ENCODE peak calls at places on chromosomes 7 and 10, in six cellular contexts. Q, A, R, P, B and V are unnamed samples.
A peak's percentile ranks its signal among the peaks of the same experiment; 100 is the strongest.

GRCh38 chr7:13279854-13280435 is 592.5 kb downstream of the ARL4A start:
- DNase-seq in Q (peak; percentile 10), A (no peak), R (no peak), P (peak; percentile 27), B (no peak), V (no peak)

GRCh38 chr10:100923580-100923979 is 10.8 kb downstream of the SLF2 start:
- DNase-seq in Q (no peak), A (no peak), R (no peak), P (no peak), B (no peak), V (no peak)

GRCh38 chr7:104816537-104816936 is 197.5 kb upstream of the KMT2E start:
- DNase-seq in Q (no peak), A (no peak), R (no peak), P (no peak), B (no peak), V (no peak)

GRCh38 chr10:133197786-133198185 is 32.2 kb upstream of the UTF1 start:
- DNase-seq in Q (no peak), A (no peak), R (no peak), P (no peak), B (no peak), V (no peak)

GRCh38 chr10:132937861-132938260 is 4.5 kb downstream of the CFAP46 start:
- DNase-seq in Q (no peak), A (no peak), R (no peak), P (no peak), B (no peak), V (no peak)

GRCh38 chr10:101467286-101467770 is 113.4 kb downstream of the BTRC start:
- DNase-seq in Q (peak; percentile 78), A (peak; percentile 72), R (peak; percentile 42), P (peak; percentile 80), B (no peak), V (peak; percentile 78)

GRCh38 chr7:99128076-99128950 is 15.6 kb downstream of the SMURF1 start:
- DNase-seq in Q (no peak), A (no peak), R (no peak), P (no peak), B (no peak), V (no peak)

GRCh38 chr7:91264924-91265681 is 870 bp downstream of the FZD1 start:
- DNase-seq in Q (peak; percentile 74), A (no peak), R (peak; percentile 52), P (peak; percentile 79), B (no peak), V (peak; percentile 41)

GRCh38 chr10:97445722-97446639 is at the start of the genes EXOSC1 and ZDHHC16:
- DNase-seq in Q (peak; percentile 97), A (peak; percentile 93), R (peak; percentile 97), P (peak; percentile 97), B (peak; percentile 86), V (peak; percentile 95)

GRCh38 chr7:157412021-157412443 is 75.2 kb downstream of the DNAJB6 start:
- DNase-seq in Q (peak; percentile 95), A (no peak), R (no peak), P (peak; percentile 65), B (no peak), V (peak; percentile 63)

GRCh38 chr10:61076572-61077114 is 132.7 kb upstream of the RHOBTB1 start:
- DNase-seq in Q (no peak), A (no peak), R (no peak), P (peak; percentile 32), B (no peak), V (no peak)

GRCh38 chr10:29932991-29933390 is 126.4 kb downstream of the JCAD start:
- DNase-seq in Q (no peak), A (no peak), R (no peak), P (no peak), B (no peak), V (no peak)

GRCh38 chr7:136869991-136870798 is 1.7 kb downstream of the CHRM2 start:
- DNase-seq in Q (peak; percentile 30), A (peak; percentile 11), R (peak; percentile 37), P (peak; percentile 54), B (no peak), V (no peak)

GRCh38 chr10:100928039-100928438 is 15.3 kb downstream of the SLF2 start:
- DNase-seq in Q (no peak), A (no peak), R (no peak), P (no peak), B (no peak), V (no peak)

GRCh38 chr7:40243076-40243475 is 108.3 kb downstream of the SUGCT start:
- DNase-seq in Q (peak; percentile 12), A (no peak), R (no peak), P (no peak), B (no peak), V (no peak)

GRCh38 chr7:22427122-22427503 is 70.2 kb upstream of the RAPGEF5 start:
- DNase-seq in Q (no peak), A (no peak), R (no peak), P (no peak), B (no peak), V (no peak)

GRCh38 chr7:12321248-12321647 is 82.4 kb downstream of the VWDE start:
- DNase-seq in Q (peak; percentile 7), A (no peak), R (no peak), P (no peak), B (no peak), V (no peak)

GRCh38 chr7:91636129-91636724 is 244.3 kb downstream of the MTERF1 start:
- DNase-seq in Q (no peak), A (peak; percentile 35), R (peak; percentile 55), P (peak; percentile 6), B (peak; percentile 10), V (peak; percentile 77)

GRCh38 chr10:78335691-78336401 is 302.2 kb downstream of the RPS24 start:
- DNase-seq in Q (peak; percentile 94), A (no peak), R (peak; percentile 14), P (no peak), B (no peak), V (no peak)

GRCh38 chr10:127945335-127945734 is 38.4 kb downstream of the PTPRE start:
- DNase-seq in Q (peak; percentile 17), A (no peak), R (no peak), P (peak; percentile 70), B (no peak), V (peak; percentile 87)

GRCh38 chr10:7230956-7231355 is 179.9 kb downstream of the SFMBT2 start:
- DNase-seq in Q (peak; percentile 28), A (no peak), R (no peak), P (peak; percentile 71), B (no peak), V (peak; percentile 77)

GRCh38 chr10:121598261-121599249 is at the start of gene FGFR2:
- DNase-seq in Q (no peak), A (peak; percentile 94), R (peak; percentile 88), P (peak; percentile 70), B (no peak), V (peak; percentile 85)

GRCh38 chr10:11441151-11441535 is 170.3 kb downstream of the USP6NL start:
- DNase-seq in Q (no peak), A (no peak), R (no peak), P (no peak), B (no peak), V (no peak)

GRCh38 chr7:44512736-44513135 is 22.3 kb upstream of the NUDCD3 start:
- DNase-seq in Q (no peak), A (no peak), R (no peak), P (no peak), B (no peak), V (no peak)

GRCh38 chr10:52284416-52285013 is 29.6 kb upstream of the DKK1 start:
- DNase-seq in Q (no peak), A (no peak), R (no peak), P (no peak), B (no peak), V (peak; percentile 21)

GRCh38 chr7:23431596-23432284 is 38.6 kb downstream of the IGF2BP3 start:
- DNase-seq in Q (peak; percentile 38), A (no peak), R (no peak), P (peak; percentile 62), B (no peak), V (no peak)

GRCh38 chr7:156157409-156158012 is 345.2 kb upstream of the SHH start:
- DNase-seq in Q (no peak), A (no peak), R (no peak), P (no peak), B (no peak), V (no peak)

GRCh38 chr7:156158213-156158612 is 345.9 kb upstream of the SHH start:
- DNase-seq in Q (no peak), A (no peak), R (no peak), P (no peak), B (no peak), V (no peak)

GRCh38 chr7:156155988-156156733 is 343.9 kb upstream of the SHH start:
- DNase-seq in Q (no peak), A (no peak), R (no peak), P (no peak), B (no peak), V (peak; percentile 2)

GRCh38 chr7:156158693-156159092 is 346.4 kb upstream of the SHH start:
- DNase-seq in Q (no peak), A (no peak), R (no peak), P (no peak), B (no peak), V (no peak)

DNA sequence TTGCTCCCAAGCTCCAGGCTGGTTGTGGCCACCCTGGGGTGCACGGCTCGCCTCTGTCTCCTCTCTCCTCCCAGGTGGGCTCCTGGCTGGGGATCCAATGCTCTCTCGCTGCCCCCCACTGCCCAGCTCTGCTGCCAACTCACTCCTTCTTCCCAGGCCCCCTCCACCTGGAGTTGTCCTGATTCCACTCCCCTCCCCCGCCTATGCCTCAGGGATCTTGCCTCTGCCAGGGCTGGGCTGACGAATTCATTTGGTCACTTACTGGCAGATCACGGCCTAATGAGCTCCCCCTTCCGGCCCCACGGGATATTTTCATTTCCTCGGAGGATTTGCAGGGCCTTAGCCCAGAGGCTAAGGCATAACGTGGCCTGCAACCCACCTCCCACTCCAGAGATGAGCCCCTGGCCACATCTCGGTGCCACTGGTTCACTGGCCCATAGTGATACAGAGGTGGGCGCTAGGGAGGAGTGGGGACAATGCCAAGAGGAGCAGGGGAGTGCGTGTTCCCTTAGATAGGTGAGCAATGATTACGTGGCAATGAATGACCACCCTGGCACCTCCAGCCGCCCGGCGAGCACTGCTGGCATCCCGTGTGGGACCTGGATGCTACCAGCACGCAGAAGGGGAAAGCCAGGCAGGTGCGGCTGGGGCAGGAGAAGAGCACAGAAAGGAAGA is 344.6 kb upstream of the SHH start:
- DNase-seq in Q (no peak), A (peak; percentile 27), R (peak; percentile 64), P (no peak), B (peak; percentile 19), V (peak; percentile 22)
- H3K14ac ChIP-seq in Q (no peak overlapping the region), A (peak overlapping the region; percentile 50), R (no peak overlapping the region), P (no peak overlapping the region), B (no peak overlapping the region), V (no peak overlapping the region)

DNA sequence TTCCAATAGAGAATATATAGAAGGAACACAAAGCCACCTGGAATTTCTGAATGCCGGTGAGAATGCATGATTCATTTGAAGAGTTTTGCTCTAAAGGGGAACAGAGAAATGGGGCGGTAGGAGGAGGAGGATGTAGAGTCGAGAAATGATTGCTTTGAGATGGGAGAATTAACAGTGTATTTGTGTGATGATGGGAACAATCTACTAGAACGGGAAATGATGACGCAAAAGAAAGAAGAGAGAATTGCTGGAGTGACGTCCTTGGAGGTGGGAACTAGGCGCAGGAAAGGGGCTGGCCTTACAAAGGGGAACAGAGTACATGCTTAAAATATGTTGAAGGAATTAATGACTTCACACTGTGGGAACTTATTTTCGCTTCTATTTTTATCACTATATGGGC is 188.1 kb downstream of the SDHAF3 start:
- DNase-seq in Q (no peak), A (no peak), R (no peak), P (no peak), B (no peak), V (no peak)
- H4K91ac ChIP-seq in Q (no peak overlapping the region), A (no peak overlapping the region), R (no peak overlapping the region), P (no peak overlapping the region), B (no peak overlapping the region), V (no peak overlapping the region)

GRCh38 chr7:15284406-15284805 is 277.4 kb downstream of the AGMO start:
- DNase-seq in Q (no peak), A (no peak), R (no peak), P (no peak), B (no peak), V (no peak)
- H3K14ac ChIP-seq in Q (no peak overlapping the region), A (no peak overlapping the region), R (no peak overlapping the region), P (no peak overlapping the region), B (no peak overlapping the region), V (no peak overlapping the region)

GRCh38 chr10:84842593-84842992 is 514.2 kb downstream of the CCSER2 start:
- DNase-seq in Q (no peak), A (no peak), R (no peak), P (no peak), B (no peak), V (no peak)
- H4K91ac ChIP-seq in Q (no peak overlapping the region), A (no peak overlapping the region), R (no peak overlapping the region), P (no peak overlapping the region), B (no peak overlapping the region), V (no peak overlapping the region)